ENCODE peak calls at places on chromosomes 13 and 19, in six cellular contexts. One of them, this sample, is unnamed.

GRCh38 chr13:85412448-85412847 is 386.8 kb downstream of the SLITRK6 start:
- DNase-seq in nucleus accumbens: no peak
- DNase-seq in NCI-H2081 treated with DMSO at 0.1 percent for 48 hours: no peak
- DNase-seq in activated T-helper 1 cell treated with anti-CD3 and anti-CD28 coated beads, Interleukin-2, amount 50 U/mL, for 16 hours: no peak
- DNase-seq in stimulated activated CD8-positive, alpha-beta memory T cell treated with anti-CD3 and anti-CD28 coated beads, Interleukin-7, amount 100 ng/mL, for 1 hour: no peak
- DNase-seq in hepatic stellate cell: no peak
- DNase-seq in this sample: no peak

GRCh38 chr19:49340069-49340864 is 5.1 kb downstream of the CD37 start:
- DNase-seq in activated T-helper 1 cell treated with anti-CD3 and anti-CD28 coated beads, Interleukin-2, amount 50 U/mL, for 16 hours: no peak
- DNase-seq in stimulated activated CD8-positive, alpha-beta memory T cell treated with anti-CD3 and anti-CD28 coated beads, Interleukin-7, amount 100 ng/mL, for 1 hour: no peak
- DNase-seq in NCI-H2081 treated with DMSO at 0.1 percent for 48 hours: no peak
- DNase-seq in hepatic stellate cell: peak
- DNase-seq in nucleus accumbens: no peak
- DNase-seq in this sample: no peak

GRCh38 chr13:112648966-112649690 is 40.7 kb upstream of the ATP11A start:
- DNase-seq in nucleus accumbens: no peak
- DNase-seq in stimulated activated CD8-positive, alpha-beta memory T cell treated with anti-CD3 and anti-CD28 coated beads, Interleukin-7, amount 100 ng/mL, for 1 hour: no peak
- DNase-seq in NCI-H2081 treated with DMSO at 0.1 percent for 48 hours: no peak
- DNase-seq in hepatic stellate cell: no peak
- DNase-seq in activated T-helper 1 cell treated with anti-CD3 and anti-CD28 coated beads, Interleukin-2, amount 50 U/mL, for 16 hours: no peak
- DNase-seq in this sample: no peak

GRCh38 chr13:51015973-51016372 is 95.1 kb downstream of the C13orf42 start:
- DNase-seq in hepatic stellate cell: no peak
- DNase-seq in nucleus accumbens: no peak
- DNase-seq in activated T-helper 1 cell treated with anti-CD3 and anti-CD28 coated beads, Interleukin-2, amount 50 U/mL, for 16 hours: no peak
- DNase-seq in stimulated activated CD8-positive, alpha-beta memory T cell treated with anti-CD3 and anti-CD28 coated beads, Interleukin-7, amount 100 ng/mL, for 1 hour: no peak
- DNase-seq in NCI-H2081 treated with DMSO at 0.1 percent for 48 hours: no peak
- DNase-seq in this sample: no peak

GRCh38 chr13:94705081-94705751 is 7.1 kb downstream of the SOX21 start:
- DNase-seq in stimulated activated CD8-positive, alpha-beta memory T cell treated with anti-CD3 and anti-CD28 coated beads, Interleukin-7, amount 100 ng/mL, for 1 hour: no peak
- DNase-seq in hepatic stellate cell: no peak
- DNase-seq in NCI-H2081 treated with DMSO at 0.1 percent for 48 hours: no peak
- DNase-seq in activated T-helper 1 cell treated with anti-CD3 and anti-CD28 coated beads, Interleukin-2, amount 50 U/mL, for 16 hours: no peak
- DNase-seq in nucleus accumbens: no peak
- DNase-seq in this sample: no peak

GRCh38 chr19:40717325-40717879 is 490 bp downstream of the ITPKC start:
- DNase-seq in nucleus accumbens: no peak
- DNase-seq in stimulated activated CD8-positive, alpha-beta memory T cell treated with anti-CD3 and anti-CD28 coated beads, Interleukin-7, amount 100 ng/mL, for 1 hour: no peak
- DNase-seq in hepatic stellate cell: no peak
- DNase-seq in NCI-H2081 treated with DMSO at 0.1 percent for 48 hours: no peak
- DNase-seq in activated T-helper 1 cell treated with anti-CD3 and anti-CD28 coated beads, Interleukin-2, amount 50 U/mL, for 16 hours: no peak
- DNase-seq in this sample: no peak

GRCh38 chr13:108985166-108985565 is 355.8 kb downstream of the MYO16 start:
- DNase-seq in hepatic stellate cell: no peak
- DNase-seq in NCI-H2081 treated with DMSO at 0.1 percent for 48 hours: no peak
- DNase-seq in nucleus accumbens: no peak
- DNase-seq in activated T-helper 1 cell treated with anti-CD3 and anti-CD28 coated beads, Interleukin-2, amount 50 U/mL, for 16 hours: no peak
- DNase-seq in stimulated activated CD8-positive, alpha-beta memory T cell treated with anti-CD3 and anti-CD28 coated beads, Interleukin-7, amount 100 ng/mL, for 1 hour: no peak
- DNase-seq in this sample: no peak

GRCh38 chr13:40605573-40605972 is 60.9 kb downstream of the FOXO1 start:
- DNase-seq in activated T-helper 1 cell treated with anti-CD3 and anti-CD28 coated beads, Interleukin-2, amount 50 U/mL, for 16 hours: no peak
- DNase-seq in hepatic stellate cell: no peak
- DNase-seq in nucleus accumbens: no peak
- DNase-seq in NCI-H2081 treated with DMSO at 0.1 percent for 48 hours: no peak
- DNase-seq in stimulated activated CD8-positive, alpha-beta memory T cell treated with anti-CD3 and anti-CD28 coated beads, Interleukin-7, amount 100 ng/mL, for 1 hour: no peak
- DNase-seq in this sample: no peak

This sample was measured in HTR-8/SVneo.